ENCODE peak calls at places on chromosomes 16 and 17, in ten cellular contexts. V is Caco-2; K is IMR-90; L is GM23248; B is cardiac muscle cell; T is GM12878; G is sigmoid colon; I is CD4-positive, CD25-positive, alpha-beta regulatory T cell; D is HAP-1; J is mesenchymal stem cell. H is an unnamed sample. For H3K27me3, the result is how much of the 10 kb centered on the place peaks cover.

GRCh38 chr17:57021226-57021940 is 43.5 kb downstream of the SCPEP1 start:
- DNase-seq in T (no peak), V (no peak), L (no peak), I (no peak), B (no peak), G (no peak), D (no peak), K (no peak), J (no peak), H (peak)

GRCh38 chr16:27764427-27764826 is 214.5 kb downstream of the KATNIP start:
- DNase-seq in I (no peak), G (no peak), L (no peak), T (no peak), J (no peak), K (no peak), V (no peak), D (no peak), B (no peak), H (no peak)

GRCh38 chr17:69593716-69594115 is 179.2 kb downstream of the MAP2K6 start:
- DNase-seq in J (no peak), K (no peak), I (no peak), L (no peak), G (no peak), B (no peak), V (no peak), T (no peak), D (no peak), H (no peak)

GRCh38 chr17:57338257-57338919 is 82.1 kb downstream of the MSI2 start:
- DNase-seq in D (no peak), K (no peak), I (no peak), L (no peak), B (no peak), G (no peak), J (no peak), V (no peak), T (peak), H (no peak)

GRCh38 chr17:44464037-44464436 is 39.2 kb downstream of the GPATCH8 start:
- DNase-seq in V (no peak), K (peak), B (no peak), G (no peak), D (no peak), T (no peak), L (peak), J (peak), I (no peak), H (peak)

GRCh38 chr17:3575506-3575905 is 17.9 kb upstream of the TRPV3 start:
- DNase-seq in T (no peak), K (peak), J (no peak), V (no peak), I (no peak), L (peak), D (no peak), G (no peak), B (no peak), H (peak)

GRCh38 chr17:78529871-78530670 is 47.1 kb downstream of the DNAH17 start:
- DNase-seq in J (no peak), B (no peak), I (no peak), V (no peak), D (no peak), G (no peak), T (no peak), K (no peak), L (no peak), H (no peak)

GRCh38 chr17:77830816-77831490 is 127.5 kb upstream of the TNRC6C start:
- DNase-seq in T (no peak), B (no peak), D (no peak), J (no peak), K (no peak), V (peak), G (peak), L (no peak), I (no peak), H (no peak)

GRCh38 chr16:361872-362701 is 8.3 kb downstream of the MRPL28 start:
- DNase-seq in D (peak), T (no peak), L (peak), K (peak), V (peak), B (peak), I (peak), J (peak), G (peak), H (peak)

GRCh38 chr16:12315330-12316138 is 339.0 kb downstream of the SNX29 start:
- DNase-seq in K (no peak), B (no peak), I (no peak), V (no peak), L (no peak), G (no peak), D (no peak), J (no peak), T (no peak), H (no peak)

GRCh38 chr17:29061036-29061435 is 18.1 kb downstream of the PIPOX start:
- DNase-seq in D (no peak), L (no peak), B (peak), J (no peak), V (no peak), T (no peak), K (no peak), I (no peak), G (no peak), H (no peak)

GRCh38 chr16:1839554-1839953 is 12.5 kb downstream of the FAHD1 start:
- DNase-seq in L (peak), V (no peak), I (no peak), B (no peak), G (no peak), T (no peak), K (peak), D (no peak), J (peak), H (no peak)

GRCh38 chr16:49121636-49122035 is 160.0 kb downstream of the CBLN1 start:
- DNase-seq in I (no peak), G (no peak), T (no peak), D (no peak), K (no peak), J (no peak), V (no peak), B (no peak), L (no peak), H (peak)

GRCh38 chr16:64925166-64925565 is 196.7 kb downstream of the CDH11 start:
- DNase-seq in T (no peak), G (peak), D (no peak), K (no peak), J (peak), L (no peak), I (no peak), B (no peak), V (no peak), H (no peak)

GRCh38 chr16:88461291-88462269 is 8.5 kb downstream of the ZFPM1 start:
- DNase-seq in B (peak), L (no peak), G (no peak), I (no peak), V (no peak), T (no peak), J (peak), D (no peak), K (no peak), H (no peak)

DNA sequence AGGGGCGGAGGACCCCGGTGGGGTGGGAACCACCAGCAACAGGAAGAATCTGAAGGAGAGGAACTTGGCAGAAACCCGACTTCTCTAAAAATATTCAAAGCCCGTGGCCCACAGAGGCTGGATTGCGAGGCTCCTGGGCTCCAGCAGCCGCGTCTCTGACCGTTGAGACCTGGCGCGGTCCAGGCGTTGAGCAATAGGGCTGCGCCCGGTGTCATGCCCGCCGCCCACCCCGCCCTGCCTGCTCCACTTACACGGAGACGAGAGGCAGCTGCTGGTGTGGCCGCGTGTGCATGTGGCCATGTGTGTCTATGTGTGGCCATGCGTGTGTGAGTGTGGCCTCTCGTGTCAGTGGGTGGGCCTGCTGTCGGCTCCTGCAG is 83.6 kb downstream of the IRF8 start:
- DNase-seq in L (no peak), J (no peak), B (no peak), V (no peak), D (no peak), G (peak), I (no peak), T (no peak), K (no peak), H (no peak)
- H3K27me3 ChIP-seq in L (half or more), J (half or more), B (under half), V (under half), D (under half), G (under half), I (under half), T (under half), K (half or more), H (under half)

DNA sequence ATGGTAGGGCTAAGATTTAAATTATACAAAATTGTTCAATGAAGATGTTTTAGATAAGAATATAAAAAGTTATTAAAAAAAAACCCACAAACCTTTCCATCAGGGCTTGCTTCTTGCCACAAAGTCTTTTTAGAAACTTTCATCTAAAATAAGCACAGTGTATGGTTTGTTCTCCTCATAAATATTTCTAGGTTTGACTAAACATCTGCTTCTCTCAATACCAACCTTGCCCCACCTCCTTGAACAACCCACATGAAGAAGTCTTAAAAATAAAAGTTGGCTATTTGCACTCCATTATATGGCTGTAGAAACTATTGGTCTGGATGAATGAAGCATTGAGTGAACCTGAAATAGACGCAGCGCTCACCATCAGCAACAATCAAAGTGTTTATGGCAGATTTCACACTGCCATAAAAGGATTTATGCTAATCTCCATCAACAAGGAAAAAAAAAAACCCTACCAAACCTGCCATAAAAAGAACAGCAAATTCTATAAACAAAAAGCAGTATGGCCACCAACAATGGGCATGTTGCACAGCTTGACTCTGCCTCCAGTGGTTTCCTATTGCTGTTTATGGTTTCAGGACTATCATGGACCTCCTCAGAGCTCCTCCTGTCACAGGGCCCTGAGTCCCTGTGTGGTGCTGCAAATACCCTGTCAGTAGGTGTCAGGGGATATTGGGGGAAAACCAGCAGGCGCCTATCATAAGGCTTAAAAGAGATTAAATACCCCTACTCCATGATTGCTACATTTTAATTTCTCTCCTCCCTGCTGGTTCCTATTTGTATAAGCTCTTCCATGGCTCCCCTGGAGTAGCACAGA is 37.6 kb downstream of the SNX11 start:
- DNase-seq in T (no peak), I (no peak), L (no peak), D (no peak), V (peak), K (no peak), J (no peak), B (no peak), G (no peak), H (no peak)
- H3K27me3 ChIP-seq in T (under half), I (under half), L (half or more), D (half or more), V (under half), K (half or more), J (half or more), B (under half), G (under half), H (under half)

DNA sequence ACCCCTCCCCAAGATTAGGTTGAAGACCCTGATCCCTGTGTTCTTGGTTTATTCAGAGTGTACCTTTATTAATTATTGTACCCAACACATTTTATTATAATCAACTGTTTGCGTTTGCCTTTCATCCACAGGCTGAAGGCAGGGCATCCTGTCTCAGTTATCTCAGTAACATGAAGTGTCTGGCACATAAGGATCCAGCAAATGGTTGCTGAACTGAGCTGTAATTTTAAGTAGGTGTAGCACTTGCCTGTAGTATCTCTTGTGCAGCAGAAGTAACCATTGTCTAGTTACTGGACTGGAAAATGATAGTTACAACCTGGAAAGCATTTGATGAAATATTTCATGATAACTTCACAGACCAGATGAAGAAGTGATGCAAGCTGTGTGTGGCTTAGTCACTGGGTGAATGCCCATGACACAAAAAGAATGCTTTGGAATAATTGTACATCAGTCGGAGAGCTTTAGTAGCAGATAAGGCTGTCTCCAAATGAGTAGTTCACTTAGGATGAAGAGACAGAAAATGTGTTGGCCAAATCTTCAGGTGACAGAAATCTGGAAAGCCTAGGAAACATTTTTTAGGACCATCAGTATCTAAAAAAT is 56.6 kb downstream of the ESRP2 start:
- DNase-seq in J (no peak), G (no peak), V (no peak), T (no peak), K (peak), D (no peak), L (peak), I (no peak), B (peak), H (no peak)
- H3K27me3 ChIP-seq in J (under half), G (under half), V (under half), T (under half), K (under half), D (under half), L (under half), I (under half), B (under half), H (under half)

GRCh38 chr17:50560931-50561750 is 626 bp downstream of the CACNA1G start:
- DNase-seq in B (peak), I (no peak), G (no peak), V (no peak), J (no peak), T (no peak), L (peak), K (no peak), D (no peak), H (no peak)

GRCh38 chr17:50560185-50560824 is at the start of gene CACNA1G:
- DNase-seq in K (peak), D (peak), T (no peak), B (peak), G (peak), I (peak), J (peak), L (peak), V (peak), H (peak)

GRCh38 chr17:50558955-50559614 is 1.4 kb upstream of the CACNA1G start:
- DNase-seq in K (no peak), I (no peak), T (no peak), L (no peak), D (no peak), J (no peak), V (no peak), G (no peak), B (peak), H (no peak)

GRCh38 chr17:50558581-50558954 is 1.9 kb upstream of the CACNA1G start:
- DNase-seq in V (no peak), G (no peak), L (no peak), J (no peak), I (no peak), D (no peak), K (no peak), T (no peak), B (no peak), H (no peak)

DNA sequence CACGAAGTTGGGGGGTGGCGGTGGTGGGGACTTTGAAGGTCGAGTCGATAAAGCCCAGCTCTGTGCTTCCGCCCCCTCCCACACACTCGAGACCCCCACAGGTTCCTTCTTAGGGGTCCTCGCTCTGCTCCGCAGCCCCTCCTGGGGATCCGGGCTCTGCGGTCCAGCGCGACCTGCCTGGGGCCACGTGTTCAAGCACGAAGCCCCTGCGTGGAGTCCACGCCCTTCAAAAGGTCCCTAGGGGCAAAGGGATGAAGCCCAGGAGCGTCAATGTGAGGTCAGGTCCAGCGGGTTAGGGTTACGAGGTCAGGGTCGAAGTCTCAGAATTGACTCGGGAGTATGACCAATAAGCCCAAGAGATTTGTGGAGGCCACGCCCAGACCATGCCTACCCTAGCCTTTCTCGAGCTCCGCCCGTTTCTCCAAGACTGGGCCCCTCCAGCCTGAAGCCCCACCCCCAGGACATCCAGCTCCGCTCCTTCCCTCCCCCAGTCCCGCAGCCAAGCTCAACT is 786 bp upstream of the CACNA1G start:
- DNase-seq in B (peak), V (peak), K (peak), T (no peak), D (peak), J (peak), G (peak), L (peak), I (peak), H (peak)
- H3K27me3 ChIP-seq in B (half or more), V (under half), K (half or more), T (under half), D (under half), J (under half), G (under half), L (under half), I (under half), H (under half)

H was measured in bronchial epithelial cell.